ENCODE peak calls at places on chromosomes 1 and 21, in eight cellular contexts. One of them, this sample, is unnamed.

GRCh38 chr1:177343445-177343844 is 172.7 kb downstream of the BRINP2 start:
- DNase-seq in A673: no peak
- DNase-seq in midbrain: no peak
- DNase-seq in GM12865: no peak
- DNase-seq in globus pallidus: no peak
- DNase-seq in HS-27A: no peak
- DNase-seq in PC-9: no peak
- DNase-seq in sciatic nerve: no peak
- DNase-seq in this sample: no peak

GRCh38 chr1:155977607-155978324 is 581 bp downstream of the ARHGEF2 start:
- DNase-seq in A673: peak
- DNase-seq in HS-27A: no peak
- DNase-seq in globus pallidus: peak
- DNase-seq in sciatic nerve: peak
- DNase-seq in GM12865: peak
- DNase-seq in midbrain: no peak
- DNase-seq in PC-9: no peak
- DNase-seq in this sample: peak

GRCh38 chr1:33182452-33182851 is 609 bp upstream of the TRIM62 start:
- DNase-seq in sciatic nerve: no peak
- DNase-seq in globus pallidus: no peak
- DNase-seq in PC-9: no peak
- DNase-seq in HS-27A: no peak
- DNase-seq in midbrain: no peak
- DNase-seq in A673: peak
- DNase-seq in GM12865: no peak
- DNase-seq in this sample: no peak

GRCh38 chr1:71593523-71593922 is 512.7 kb upstream of the ZRANB2 start:
- DNase-seq in sciatic nerve: no peak
- DNase-seq in midbrain: no peak
- DNase-seq in GM12865: peak
- DNase-seq in A673: peak
- DNase-seq in HS-27A: no peak
- DNase-seq in globus pallidus: no peak
- DNase-seq in PC-9: no peak
- DNase-seq in this sample: no peak

GRCh38 chr1:35886606-35887431 is 3.8 kb downstream of the AGO1 start:
- DNase-seq in HS-27A: no peak
- DNase-seq in A673: no peak
- DNase-seq in midbrain: no peak
- DNase-seq in GM12865: peak
- DNase-seq in PC-9: no peak
- DNase-seq in globus pallidus: no peak
- DNase-seq in sciatic nerve: no peak
- DNase-seq in this sample: no peak

GRCh38 chr1:211331011-211331709 is 4.5 kb downstream of the TRAF5 start:
- DNase-seq in PC-9: no peak
- DNase-seq in sciatic nerve: no peak
- DNase-seq in GM12865: no peak
- DNase-seq in globus pallidus: no peak
- DNase-seq in midbrain: no peak
- DNase-seq in A673: no peak
- DNase-seq in HS-27A: no peak
- DNase-seq in this sample: no peak

GRCh38 chr1:219757890-219758289 is 145.0 kb upstream of the ZC3H11B start:
- DNase-seq in PC-9: no peak
- DNase-seq in HS-27A: no peak
- DNase-seq in globus pallidus: peak
- DNase-seq in midbrain: no peak
- DNase-seq in sciatic nerve: no peak
- DNase-seq in GM12865: no peak
- DNase-seq in A673: peak
- DNase-seq in this sample: no peak

GRCh38 chr1:112674440-112674985 is at the start of gene MOV10:
- DNase-seq in A673: peak
- DNase-seq in HS-27A: peak
- DNase-seq in sciatic nerve: peak
- DNase-seq in midbrain: peak
- DNase-seq in globus pallidus: peak
- DNase-seq in PC-9: peak
- DNase-seq in GM12865: peak
- DNase-seq in this sample: peak

GRCh38 chr1:170548497-170548896 is 16.5 kb downstream of the GORAB start:
- DNase-seq in globus pallidus: no peak
- DNase-seq in midbrain: no peak
- DNase-seq in PC-9: no peak
- DNase-seq in sciatic nerve: no peak
- DNase-seq in A673: no peak
- DNase-seq in HS-27A: no peak
- DNase-seq in GM12865: no peak
- DNase-seq in this sample: no peak

GRCh38 chr21:43921979-43922945 is 57.2 kb downstream of the AGPAT3 start:
- DNase-seq in GM12865: peak
- DNase-seq in A673: no peak
- DNase-seq in sciatic nerve: no peak
- DNase-seq in globus pallidus: no peak
- DNase-seq in HS-27A: no peak
- DNase-seq in midbrain: no peak
- DNase-seq in PC-9: no peak
- DNase-seq in this sample: no peak

GRCh38 chr1:226674892-226675719 is 64.0 kb downstream of the ITPKB start:
- DNase-seq in PC-9: no peak
- DNase-seq in HS-27A: no peak
- DNase-seq in A673: no peak
- DNase-seq in globus pallidus: peak
- DNase-seq in midbrain: peak
- DNase-seq in GM12865: peak
- DNase-seq in sciatic nerve: no peak
- DNase-seq in this sample: peak

This sample was measured in T-helper 17 cell.